ENCODE peak calls at places on chromosomes 4 and X, in four cellular contexts. F, V, W and Q are unnamed samples.

GRCh38 chr4:159151701-159152100 is 48.8 kb downstream of the RAPGEF2 start:
- DNase-seq in V (no peak), F (no peak), W (no peak), Q (no peak)

GRCh38 chrX:40996886-40997530 is 88.2 kb upstream of the USP9X start:
- DNase-seq in F (peak; percentile 17), W (peak; percentile 91), V (peak; percentile 44), Q (peak; percentile 74)

GRCh38 chrX:27555514-27555913 is 34.6 kb upstream of the DCAF8L2 start:
- DNase-seq in W (peak; percentile 58), F (peak; percentile 5), V (no peak), Q (peak; percentile 36)

GRCh38 chr4:74671074-74671698 is 123.1 kb downstream of the BTC start:
- DNase-seq in F (peak; percentile 42), V (peak; percentile 44), W (peak; percentile 90), Q (peak; percentile 86)

GRCh38 chr4:75673959-75674328 is 733 bp upstream of the G3BP2 start:
- DNase-seq in F (no peak), V (no peak), W (peak; percentile 40), Q (no peak)

GRCh38 chr4:173530326-173531062 is 465 bp upstream of the HAND2 start:
- DNase-seq in F (no peak), W (no peak), V (no peak), Q (peak; percentile 52)

GRCh38 chr4:21802406-21802805 is 146.2 kb downstream of the KCNIP4 start:
- DNase-seq in W (peak; percentile 83), V (no peak), F (no peak), Q (peak; percentile 69)

GRCh38 chr4:20552004-20552403 is 148.3 kb upstream of the PACRGL start:
- DNase-seq in W (no peak), V (no peak), F (no peak), Q (no peak)

GRCh38 chr4:183266386-183266785 is 53.7 kb downstream of the CLDN22 start:
- DNase-seq in V (no peak), W (no peak), F (no peak), Q (no peak)

GRCh38 chr4:82770607-82771006 is 28.0 kb downstream of the SCD5 start:
- DNase-seq in V (no peak), F (peak; percentile 22), W (no peak), Q (no peak)

GRCh38 chr4:81164623-81165416 is 50.2 kb downstream of the PRKG2 start:
- DNase-seq in W (peak; percentile 56), V (no peak), F (no peak), Q (peak; percentile 7)

GRCh38 chr4:146389561-146389960 is 132.2 kb downstream of the SLC10A7 start:
- DNase-seq in W (no peak), V (no peak), F (no peak), Q (no peak)

GRCh38 chrX:53288173-53288572 is 6.8 kb upstream of the IQSEC2 start:
- DNase-seq in W (no peak), F (peak; percentile 84), V (peak; percentile 51), Q (peak; percentile 2)

GRCh38 chrX:103793541-103793932 is 16.9 kb downstream of the PLP1 start:
- DNase-seq in V (no peak), F (no peak), W (no peak), Q (peak; percentile 14)

GRCh38 chr4:70737006-70737405 is 15.2 kb downstream of the RUFY3 start:
- DNase-seq in W (peak; percentile 56), F (no peak), V (no peak), Q (no peak)

GRCh38 chrX:103171353-103171752 is 43.6 kb upstream of the BEX4 start:
- DNase-seq in F (no peak), W (no peak), V (no peak), Q (no peak)

GRCh38 chr4:112664611-112665010 is 27.7 kb downstream of the LARP7 start:
- DNase-seq in V (no peak), W (no peak), F (no peak), Q (no peak)

GRCh38 chrX:1534321-1535168 is 2.4 kb downstream of the P2RY8 start:
- DNase-seq in V (no peak), W (no peak), F (no peak), Q (no peak)

GRCh38 chr4:102578819-102579218 is 77.7 kb downstream of the NFKB1 start:
- DNase-seq in F (no peak), V (no peak), W (peak; percentile 63), Q (no peak)

GRCh38 chr4:20723019-20723418 is 22.8 kb downstream of the PACRGL start:
- DNase-seq in F (no peak), V (no peak), W (peak; percentile 61), Q (no peak)

GRCh38 chr4:163548481-163549243 is 54.2 kb downstream of the TMA16 start:
- DNase-seq in W (peak; percentile 84), F (peak; percentile 37), V (peak; percentile 36), Q (peak; percentile 82)

GRCh38 chr4:16582526-16582925 is 315.9 kb downstream of the LDB2 start:
- DNase-seq in F (peak; percentile 55), V (no peak), W (no peak), Q (no peak)

GRCh38 chr4:88204882-88205281 is 46.4 kb upstream of the ABCG2 start:
- DNase-seq in V (no peak), F (no peak), W (no peak), Q (no peak)

GRCh38 chr4:184080674-184081073 is 137.0 kb downstream of the ENPP6 start:
- DNase-seq in V (no peak), W (no peak), F (no peak), Q (no peak)